ENCODE peak calls at places on chromosomes 7 and 10, in five cellular contexts. G, V, J, C and E are unnamed samples.

GRCh38 chr7:43071604-43072003 is 40.8 kb upstream of the HECW1 start:
- DNase-seq in G (no peak), V (peak; percentile 50), J (no peak), C (no peak), E (no peak)

GRCh38 chr7:85890244-85890811 is 703.5 kb upstream of the SEMA3D start:
- DNase-seq in G (peak; percentile 56), V (no peak), J (no peak), C (peak; percentile 25), E (peak; percentile 35)

GRCh38 chr10:16626697-16627096 is 105.0 kb upstream of the C1QL3 start:
- DNase-seq in G (no peak), V (no peak), J (no peak), C (no peak), E (no peak)

GRCh38 chr10:36462194-36462593 is 663.2 kb upstream of the ANKRD30A start:
- DNase-seq in G (no peak), V (no peak), J (no peak), C (peak; percentile 50), E (peak; percentile 24)

GRCh38 chr10:104273291-104273690 is 4.3 kb downstream of the GSTO2 start:
- DNase-seq in G (no peak), V (no peak), J (no peak), C (no peak), E (no peak)

GRCh38 chr7:27198871-27199801 is 755 bp downstream of the HOXA13 start:
- DNase-seq in G (no peak), V (no peak), J (no peak), C (no peak), E (no peak)

GRCh38 chr7:68158686-68159255 is 1162.1 kb downstream of the TYW1 start:
- DNase-seq in G (no peak), V (no peak), J (no peak), C (no peak), E (peak; percentile 8)

GRCh38 chr7:3095046-3095445 is 51.4 kb upstream of the CARD11 start:
- DNase-seq in G (no peak), V (peak; percentile 51), J (no peak), C (no peak), E (peak; percentile 65)

GRCh38 chr7:43085017-43085416 is 27.4 kb upstream of the HECW1 start:
- DNase-seq in G (no peak), V (no peak), J (no peak), C (no peak), E (no peak)

GRCh38 chr7:98559958-98560357 is 57.1 kb upstream of the NPTX2 start:
- DNase-seq in G (no peak), V (no peak), J (no peak), C (peak; percentile 66), E (no peak)

GRCh38 chr7:66699998-66700397 is 40.5 kb upstream of the RABGEF1 start:
- DNase-seq in G (peak; percentile 38), V (no peak), J (no peak), C (no peak), E (peak; percentile 50)

GRCh38 chr7:37831214-37831613 is 17.2 kb upstream of the NME8 start:
- DNase-seq in G (no peak), V (no peak), J (no peak), C (no peak), E (no peak)

GRCh38 chr7:137130751-137131158 is 212.8 kb downstream of the PTN start:
- DNase-seq in G (no peak), V (no peak), J (no peak), C (peak; percentile 32), E (no peak)